ENCODE peak calls at places on chromosomes 12 and 14, in seven cellular contexts. One of them, this sample, is unnamed.

GRCh38 chr12:48988030-48988649 is 10.0 kb downstream of the WNT1 start:
- DNase-seq in astrocyte of the spinal cord: no peak
- DNase-seq in activated T-helper 1 cell treated with anti-CD3 and anti-CD28 coated beads, Interleukin-12 subunit alpha, Interleukin-12 subunit beta, Interleukin-2, Interleukin-4 antibody, amounts not matched to agents 30 ng/mL and 10 ng/mL and 1 ng/mL, durations not matched to agents 14 hours and 24 hours and 36 hours: peak; percentile 59
- DNase-seq in HT-29: peak; percentile 72
- DNase-seq in H54: peak; percentile 80
- DNase-seq in left lung: peak; percentile 67
- DNase-seq in right lobe of liver: peak; percentile 65
- DNase-seq in this sample: peak; percentile 60

GRCh38 chr14:32711103-32711680 is 227.5 kb upstream of the NPAS3 start:
- DNase-seq in astrocyte of the spinal cord: peak; percentile 59
- DNase-seq in activated T-helper 1 cell treated with anti-CD3 and anti-CD28 coated beads, Interleukin-12 subunit alpha, Interleukin-12 subunit beta, Interleukin-2, Interleukin-4 antibody, amounts not matched to agents 30 ng/mL and 10 ng/mL and 1 ng/mL, durations not matched to agents 14 hours and 24 hours and 36 hours: no peak
- DNase-seq in HT-29: peak; percentile 50
- DNase-seq in H54: peak; percentile 18
- DNase-seq in left lung: no peak
- DNase-seq in right lobe of liver: no peak
- DNase-seq in this sample: peak; percentile 56

GRCh38 chr14:96117101-96117897 is 78.1 kb downstream of the C14orf132 start:
- DNase-seq in astrocyte of the spinal cord: no peak
- DNase-seq in activated T-helper 1 cell treated with anti-CD3 and anti-CD28 coated beads, Interleukin-12 subunit alpha, Interleukin-12 subunit beta, Interleukin-2, Interleukin-4 antibody, amounts not matched to agents 30 ng/mL and 10 ng/mL and 1 ng/mL, durations not matched to agents 14 hours and 24 hours and 36 hours: no peak
- DNase-seq in HT-29: no peak
- DNase-seq in H54: no peak
- DNase-seq in left lung: no peak
- DNase-seq in right lobe of liver: no peak
- DNase-seq in this sample: peak; percentile 37

GRCh38 chr14:51539571-51540037 is 112.1 kb upstream of the FRMD6 start:
- DNase-seq in astrocyte of the spinal cord: peak; percentile 94
- DNase-seq in activated T-helper 1 cell treated with anti-CD3 and anti-CD28 coated beads, Interleukin-12 subunit alpha, Interleukin-12 subunit beta, Interleukin-2, Interleukin-4 antibody, amounts not matched to agents 30 ng/mL and 10 ng/mL and 1 ng/mL, durations not matched to agents 14 hours and 24 hours and 36 hours: no peak
- DNase-seq in HT-29: no peak
- DNase-seq in H54: peak; percentile 23
- DNase-seq in left lung: no peak
- DNase-seq in right lobe of liver: no peak
- DNase-seq in this sample: peak; percentile 81

GRCh38 chr12:53300187-53300586 is 692 bp downstream of the MYG1 start:
- DNase-seq in astrocyte of the spinal cord: peak; percentile 29
- DNase-seq in activated T-helper 1 cell treated with anti-CD3 and anti-CD28 coated beads, Interleukin-12 subunit alpha, Interleukin-12 subunit beta, Interleukin-2, Interleukin-4 antibody, amounts not matched to agents 30 ng/mL and 10 ng/mL and 1 ng/mL, durations not matched to agents 14 hours and 24 hours and 36 hours: no peak
- DNase-seq in HT-29: peak; percentile 30
- DNase-seq in H54: peak; percentile 40
- DNase-seq in left lung: no peak
- DNase-seq in right lobe of liver: no peak
- DNase-seq in this sample: no peak

GRCh38 chr12:95918194-95918993 is 24.0 kb downstream of the CCDC38 start:
- DNase-seq in astrocyte of the spinal cord: peak; percentile 47
- DNase-seq in activated T-helper 1 cell treated with anti-CD3 and anti-CD28 coated beads, Interleukin-12 subunit alpha, Interleukin-12 subunit beta, Interleukin-2, Interleukin-4 antibody, amounts not matched to agents 30 ng/mL and 10 ng/mL and 1 ng/mL, durations not matched to agents 14 hours and 24 hours and 36 hours: peak; percentile 17
- DNase-seq in HT-29: peak; percentile 56
- DNase-seq in H54: no peak
- DNase-seq in left lung: no peak
- DNase-seq in right lobe of liver: no peak
- DNase-seq in this sample: peak; percentile 67

GRCh38 chr14:24632336-24632735 is 1.7 kb downstream of the GZMB start:
- DNase-seq in astrocyte of the spinal cord: no peak
- DNase-seq in activated T-helper 1 cell treated with anti-CD3 and anti-CD28 coated beads, Interleukin-12 subunit alpha, Interleukin-12 subunit beta, Interleukin-2, Interleukin-4 antibody, amounts not matched to agents 30 ng/mL and 10 ng/mL and 1 ng/mL, durations not matched to agents 14 hours and 24 hours and 36 hours: no peak
- DNase-seq in HT-29: no peak
- DNase-seq in H54: no peak
- DNase-seq in left lung: no peak
- DNase-seq in right lobe of liver: no peak
- DNase-seq in this sample: no peak

GRCh38 chr12:120496353-120497340 is 734 bp downstream of the DYNLL1 start:
- DNase-seq in astrocyte of the spinal cord: peak; percentile 51
- DNase-seq in activated T-helper 1 cell treated with anti-CD3 and anti-CD28 coated beads, Interleukin-12 subunit alpha, Interleukin-12 subunit beta, Interleukin-2, Interleukin-4 antibody, amounts not matched to agents 30 ng/mL and 10 ng/mL and 1 ng/mL, durations not matched to agents 14 hours and 24 hours and 36 hours: peak; percentile 12
- DNase-seq in HT-29: peak; percentile 37
- DNase-seq in H54: no peak
- DNase-seq in left lung: peak; percentile 78
- DNase-seq in right lobe of liver: peak; percentile 73
- DNase-seq in this sample: peak; percentile 43

GRCh38 chr12:111578276-111578970 is 20.7 kb downstream of the ATXN2 start:
- DNase-seq in astrocyte of the spinal cord: peak; percentile 76
- DNase-seq in activated T-helper 1 cell treated with anti-CD3 and anti-CD28 coated beads, Interleukin-12 subunit alpha, Interleukin-12 subunit beta, Interleukin-2, Interleukin-4 antibody, amounts not matched to agents 30 ng/mL and 10 ng/mL and 1 ng/mL, durations not matched to agents 14 hours and 24 hours and 36 hours: no peak
- DNase-seq in HT-29: peak; percentile 26
- DNase-seq in H54: peak; percentile 38
- DNase-seq in left lung: no peak
- DNase-seq in right lobe of liver: no peak
- DNase-seq in this sample: peak; percentile 66

GRCh38 chr14:89011727-89012271 is 187.3 kb downstream of the TTC8 start:
- DNase-seq in astrocyte of the spinal cord: no peak
- DNase-seq in activated T-helper 1 cell treated with anti-CD3 and anti-CD28 coated beads, Interleukin-12 subunit alpha, Interleukin-12 subunit beta, Interleukin-2, Interleukin-4 antibody, amounts not matched to agents 30 ng/mL and 10 ng/mL and 1 ng/mL, durations not matched to agents 14 hours and 24 hours and 36 hours: no peak
- DNase-seq in HT-29: peak; percentile 50
- DNase-seq in H54: no peak
- DNase-seq in left lung: no peak
- DNase-seq in right lobe of liver: no peak
- DNase-seq in this sample: no peak

GRCh38 chr12:124744659-124745467 is 118.8 kb downstream of the SCARB1 start:
- DNase-seq in astrocyte of the spinal cord: no peak
- DNase-seq in activated T-helper 1 cell treated with anti-CD3 and anti-CD28 coated beads, Interleukin-12 subunit alpha, Interleukin-12 subunit beta, Interleukin-2, Interleukin-4 antibody, amounts not matched to agents 30 ng/mL and 10 ng/mL and 1 ng/mL, durations not matched to agents 14 hours and 24 hours and 36 hours: no peak
- DNase-seq in HT-29: peak; percentile 57
- DNase-seq in H54: peak; percentile 64
- DNase-seq in left lung: no peak
- DNase-seq in right lobe of liver: no peak
- DNase-seq in this sample: no peak

GRCh38 chr14:70641548-70642312 is at the start of gene TTC9:
- DNase-seq in astrocyte of the spinal cord: no peak
- DNase-seq in activated T-helper 1 cell treated with anti-CD3 and anti-CD28 coated beads, Interleukin-12 subunit alpha, Interleukin-12 subunit beta, Interleukin-2, Interleukin-4 antibody, amounts not matched to agents 30 ng/mL and 10 ng/mL and 1 ng/mL, durations not matched to agents 14 hours and 24 hours and 36 hours: no peak
- DNase-seq in HT-29: no peak
- DNase-seq in H54: no peak
- DNase-seq in left lung: no peak
- DNase-seq in right lobe of liver: peak; percentile 57
- DNase-seq in this sample: no peak

GRCh38 chr14:52961060-52961639 is 10.3 kb upstream of the FERMT2 start:
- DNase-seq in astrocyte of the spinal cord: peak; percentile 67
- DNase-seq in activated T-helper 1 cell treated with anti-CD3 and anti-CD28 coated beads, Interleukin-12 subunit alpha, Interleukin-12 subunit beta, Interleukin-2, Interleukin-4 antibody, amounts not matched to agents 30 ng/mL and 10 ng/mL and 1 ng/mL, durations not matched to agents 14 hours and 24 hours and 36 hours: no peak
- DNase-seq in HT-29: peak; percentile 48
- DNase-seq in H54: peak; percentile 42
- DNase-seq in left lung: no peak
- DNase-seq in right lobe of liver: peak; percentile 33
- DNase-seq in this sample: peak; percentile 75

GRCh38 chr14:101584049-101584859 is 23.0 kb downstream of the DIO3 start:
- DNase-seq in astrocyte of the spinal cord: no peak
- DNase-seq in activated T-helper 1 cell treated with anti-CD3 and anti-CD28 coated beads, Interleukin-12 subunit alpha, Interleukin-12 subunit beta, Interleukin-2, Interleukin-4 antibody, amounts not matched to agents 30 ng/mL and 10 ng/mL and 1 ng/mL, durations not matched to agents 14 hours and 24 hours and 36 hours: no peak
- DNase-seq in HT-29: no peak
- DNase-seq in H54: no peak
- DNase-seq in left lung: no peak
- DNase-seq in right lobe of liver: no peak
- DNase-seq in this sample: no peak